ENCODE peak calls at places on chromosome 3, in ten cellular contexts. I is sciatic nerve; N is activated CD4-positive, alpha-beta T cell treated with anti-CD3 and anti-CD28 coated beads, Interleukin-2, amount 50 U/mL, for 24 hours; W is A172; J is aorta; B is stimulated activated effector memory CD8-positive, alpha-beta T cell treated with anti-CD3 and anti-CD28 coated beads, Interleukin-12 subunit alpha, Interleukin-12 subunit beta, amount 100 ng/mL, for 72 hours; M is GM12865; U is EL; F is H7; H is activated T-cell treated with anti-CD3 and anti-CD28 coated beads for 48 hours. P is an unnamed sample.

GRCh38 chr3:49132437-49133225 is at the start of gene LAMB2:
- DNase-seq in I (peak), N (no peak), W (peak), J (peak), B (no peak), M (no peak), U (peak), F (peak), H (no peak), P (no peak)

GRCh38 chr3:49611291-49611690 is 57.0 kb downstream of the BSN start:
- DNase-seq in I (no peak), N (no peak), W (no peak), J (no peak), B (no peak), M (no peak), U (no peak), F (no peak), H (no peak), P (no peak)

GRCh38 chr3:61200255-61200654 is 51.0 kb downstream of the FHIT start:
- DNase-seq in I (no peak), N (no peak), W (no peak), J (no peak), B (no peak), M (no peak), U (no peak), F (no peak), H (no peak), P (no peak)

GRCh38 chr3:14440168-14440518 is 37.7 kb downstream of the SLC6A6 start:
- DNase-seq in I (no peak), N (no peak), W (no peak), J (no peak), B (no peak), M (no peak), U (no peak), F (no peak), H (no peak), P (no peak)

GRCh38 chr3:179156170-179156569 is 8.0 kb downstream of the PIK3CA start:
- DNase-seq in I (no peak), N (no peak), W (no peak), J (no peak), B (no peak), M (no peak), U (no peak), F (no peak), H (no peak), P (no peak)

GRCh38 chr3:125116311-125117069 is 60.7 kb upstream of the HEG1 start:
- DNase-seq in I (no peak), N (no peak), W (peak), J (no peak), B (no peak), M (peak), U (peak), F (no peak), H (no peak), P (no peak)

GRCh38 chr3:101835676-101836075 is 13.6 kb upstream of the NFKBIZ start:
- DNase-seq in I (no peak), N (no peak), W (no peak), J (no peak), B (no peak), M (no peak), U (no peak), F (no peak), H (no peak), P (no peak)

GRCh38 chr3:10551821-10552630 is 46.6 kb upstream of the ATP2B2 start:
- DNase-seq in I (peak), N (peak), W (peak), J (peak), B (peak), M (peak), U (peak), F (no peak), H (peak), P (no peak)

GRCh38 chr3:55857635-55858034 is 370.5 kb upstream of the WNT5A start:
- DNase-seq in I (no peak), N (no peak), W (no peak), J (no peak), B (no peak), M (no peak), U (no peak), F (no peak), H (no peak), P (no peak)

GRCh38 chr3:86801921-86802320 is 189.0 kb downstream of the VGLL3 start:
- DNase-seq in I (no peak), N (no peak), W (peak), J (no peak), B (no peak), M (no peak), U (peak), F (no peak), H (no peak), P (no peak)

GRCh38 chr3:125340121-125340520 is 35.0 kb downstream of the ZNF148 start:
- DNase-seq in I (no peak), N (no peak), W (no peak), J (no peak), B (no peak), M (no peak), U (no peak), F (no peak), H (no peak), P (no peak)

P was measured in GM10248.